ENCODE peak calls at places on chromosome 12, in eight cellular contexts. U is Peyer's patch, K is HFF-Myc, Y is astrocyte of the spinal cord, V is colonic mucosa, T is prostate gland, X is A549, B is dorsolateral prefrontal cortex. L is an unnamed sample.

GRCh38 chr12:109555431-109556315 is 17.6 kb downstream of the MMAB start:
- DNase-seq in U (no peak), K (no peak), Y (no peak), V (no peak), T (no peak), X (no peak), B (no peak), L (no peak)

GRCh38 chr12:10732554-10732953 is 9.4 kb upstream of the YBX3 start:
- DNase-seq in U (no peak), K (no peak), Y (no peak), V (no peak), T (no peak), X (no peak), B (no peak), L (no peak)

GRCh38 chr12:57236925-57237652 is 7.6 kb downstream of the SHMT2 start:
- DNase-seq in U (no peak), K (no peak), Y (no peak), V (no peak), T (no peak), X (no peak), B (no peak), L (no peak)

GRCh38 chr12:40107803-40108620 is 2.1 kb upstream of the SLC2A13 start:
- DNase-seq in U (peak; percentile 35), K (no peak), Y (no peak), V (no peak), T (no peak), X (no peak), B (no peak), L (no peak)

GRCh38 chr12:129788506-129788905 is 115.3 kb downstream of the TMEM132D start:
- DNase-seq in U (no peak), K (no peak), Y (peak; percentile 65), V (no peak), T (no peak), X (no peak), B (no peak), L (no peak)

GRCh38 chr12:62210422-62210821 is 49.8 kb upstream of the USP15 start:
- DNase-seq in U (no peak), K (peak; percentile 15), Y (peak; percentile 47), V (no peak), T (no peak), X (peak; percentile 71), B (no peak), L (peak; percentile 44)

GRCh38 chr12:28425531-28425930 is 235.3 kb downstream of the CCDC91 start:
- DNase-seq in U (no peak), K (no peak), Y (no peak), V (no peak), T (no peak), X (no peak), B (no peak), L (no peak)

GRCh38 chr12:38555620-38556596 is 239.3 kb downstream of the ALG10B start:
- DNase-seq in U (no peak), K (no peak), Y (no peak), V (no peak), T (no peak), X (peak; percentile 5), B (no peak), L (peak; percentile 91)

GRCh38 chr12:24222968-24223367 is 273.5 kb upstream of the SOX5 start:
- DNase-seq in U (no peak), K (no peak), Y (peak; percentile 85), V (no peak), T (no peak), X (no peak), B (no peak), L (no peak)

GRCh38 chr12:132117558-132117875 is 26.6 kb downstream of the DDX51 start:
- DNase-seq in U (no peak), K (no peak), Y (no peak), V (no peak), T (no peak), X (peak; percentile 64), B (no peak), L (no peak)

DNA sequence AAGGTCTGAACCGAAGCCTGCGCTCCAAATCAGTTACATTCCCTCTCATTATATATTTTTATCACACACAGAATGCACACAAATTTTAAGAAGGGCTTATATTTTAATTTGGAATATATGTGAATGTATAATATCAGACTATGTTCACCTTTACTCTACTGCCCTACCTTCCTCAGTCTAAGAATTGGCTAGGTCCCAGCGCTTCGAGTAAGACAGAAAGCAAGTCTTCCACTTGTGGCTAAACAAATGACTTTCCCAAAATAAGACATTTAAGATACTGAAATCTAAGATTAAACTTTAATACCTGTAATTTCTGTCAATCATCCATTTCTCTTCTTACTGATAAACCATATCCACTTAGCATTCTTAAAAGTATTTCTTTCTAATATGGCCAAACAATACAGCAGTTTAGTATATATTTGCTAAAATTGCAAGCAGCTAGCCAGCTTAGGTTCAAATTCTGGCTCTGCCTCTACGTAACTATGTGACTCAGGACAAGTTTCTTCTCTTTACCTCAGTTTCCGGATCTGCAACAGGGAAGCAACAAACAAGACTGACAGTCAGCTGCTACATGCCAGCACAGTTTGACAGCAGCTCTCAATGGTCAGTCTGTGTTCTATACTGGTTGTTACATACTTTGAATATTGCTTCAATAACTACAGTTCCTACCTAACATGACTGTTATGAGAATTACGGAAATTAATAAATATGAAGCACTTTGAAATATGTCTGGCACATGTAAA is 2.0 kb downstream of the INTS13 start:
- DNase-seq in U (no peak), K (no peak), Y (no peak), V (no peak), T (no peak), X (no peak), B (no peak), L (no peak)
- H3K4me3 ChIP-seq in U (no peak overlapping the region), K (peak overlapping the region; percentile 67), Y (no peak overlapping the region), V (no peak overlapping the region), T (no peak overlapping the region), X (no peak overlapping the region), B (peak overlapping the region; percentile 85), L (no peak overlapping the region)

GRCh38 chr12:108120863-108121165 is 8.3 kb upstream of the WSCD2 start:
- DNase-seq in U (no peak), K (no peak), Y (no peak), V (no peak), T (no peak), X (no peak), B (peak; percentile 50), L (no peak)

GRCh38 chr12:108122072-108122471 is 7.0 kb upstream of the WSCD2 start:
- DNase-seq in U (no peak), K (no peak), Y (no peak), V (no peak), T (no peak), X (no peak), B (no peak), L (no peak)

GRCh38 chr12:108123382-108123781 is 5.7 kb upstream of the WSCD2 start:
- DNase-seq in U (no peak), K (no peak), Y (no peak), V (no peak), T (no peak), X (no peak), B (no peak), L (no peak)

GRCh38 chr12:108121353-108121752 is 7.7 kb upstream of the WSCD2 start:
- DNase-seq in U (no peak), K (no peak), Y (no peak), V (no peak), T (no peak), X (no peak), B (no peak), L (no peak)

GRCh38 chr12:108122644-108123043 is 6.4 kb upstream of the WSCD2 start:
- DNase-seq in U (no peak), K (no peak), Y (no peak), V (no peak), T (no peak), X (no peak), B (no peak), L (no peak)
- TF ChIP-seq CTCF in U (no peak), K (no peak), Y (no peak), V (no peak), T (no peak), X (no peak), B (no peak), L (no peak)

GRCh38 chr12:96487214-96487613 is 2.2 kb upstream of the CFAP54 start:
- DNase-seq in U (no peak), K (no peak), Y (peak; percentile 77), V (no peak), T (no peak), X (peak; percentile 63), B (no peak), L (no peak)

GRCh38 chr12:96489392-96490056 is at the start of gene CFAP54:
- DNase-seq in U (peak; percentile 96), K (peak; percentile 82), Y (peak; percentile 95), V (peak; percentile 92), T (peak; percentile 90), X (peak; percentile 95), B (peak; percentile 95), L (peak; percentile 63)

GRCh38 chr12:96486751-96487150 is 2.6 kb upstream of the CFAP54 start:
- DNase-seq in U (no peak), K (no peak), Y (no peak), V (no peak), T (no peak), X (no peak), B (no peak), L (no peak)

GRCh38 chr12:96483116-96483515 is 6.3 kb upstream of the CFAP54 start:
- DNase-seq in U (no peak), K (no peak), Y (no peak), V (no peak), T (no peak), X (no peak), B (no peak), L (no peak)

GRCh38 chr12:96487634-96488033 is 1.7 kb upstream of the CFAP54 start:
- DNase-seq in U (no peak), K (no peak), Y (no peak), V (no peak), T (no peak), X (no peak), B (no peak), L (no peak)
- H3K4me3 ChIP-seq in U (no peak overlapping the region), K (no peak overlapping the region), Y (no peak overlapping the region), V (no peak overlapping the region), T (no peak overlapping the region), X (no peak overlapping the region), B (no peak overlapping the region), L (no peak overlapping the region)

GRCh38 chr12:127773520-127773919 is 493.4 kb upstream of the TMEM132C start:
- DNase-seq in U (no peak), K (no peak), Y (no peak), V (no peak), T (no peak), X (peak; percentile 14), B (no peak), L (no peak)
- TF ChIP-seq CTCF in U (no peak), K (peak; percentile 8), Y (peak; percentile 11), V (no peak), T (no peak), X (no peak), B (peak; percentile 26), L (no peak)

GRCh38 chr12:114812858-114813761 is 129.1 kb upstream of the TBX3 start:
- DNase-seq in U (no peak), K (no peak), Y (peak; percentile 57), V (no peak), T (peak; percentile 51), X (peak; percentile 43), B (no peak), L (peak; percentile 75)
- H3K4me3 ChIP-seq in U (no peak overlapping the region), K (no peak overlapping the region), Y (peak overlapping the region; percentile 18), V (no peak overlapping the region), T (no peak overlapping the region), X (no peak overlapping the region), B (peak overlapping the region; percentile 21), L (no peak overlapping the region)

GRCh38 chr12:58882796-58883195 is 37.5 kb downstream of the LRIG3 start:
- DNase-seq in U (no peak), K (no peak), Y (no peak), V (no peak), T (no peak), X (no peak), B (no peak), L (no peak)
- TF ChIP-seq CTCF in U (no peak), K (no peak), Y (no peak), V (no peak), T (no peak), X (no peak), B (no peak), L (no peak)